ENCODE peak calls at places on chromosomes 12 and 14, in four cellular contexts. H is nephron progenitor cell, Q is choroid plexus epithelial cell, E is AG09309. O is an unnamed sample.

GRCh38 chr14:88592016-88592415 is 29.2 kb downstream of the ZC3H14 start:
- DNase-seq in H (no peak), Q (no peak), E (no peak), O (no peak)

GRCh38 chr12:13834241-13834640 is 147.2 kb downstream of the GRIN2B start:
- DNase-seq in H (no peak), Q (no peak), E (no peak), O (no peak)

GRCh38 chr14:65403231-65403630 is 9.3 kb upstream of the FUT8 start:
- DNase-seq in H (no peak), Q (peak), E (peak), O (no peak)

GRCh38 chr14:21414137-21414631 is 30.4 kb upstream of the SUPT16H start:
- DNase-seq in H (no peak), Q (no peak), E (no peak), O (no peak)

GRCh38 chr12:127230843-127231260 is 1036.1 kb upstream of the TMEM132C start:
- DNase-seq in H (no peak), Q (peak), E (peak), O (peak)

GRCh38 chr12:113183030-113183589 is 2.2 kb downstream of the DDX54 start:
- DNase-seq in H (no peak), Q (no peak), E (no peak), O (no peak)

GRCh38 chr14:70121521-70121920 is 67.2 kb downstream of the SLC8A3 start:
- DNase-seq in H (peak), Q (no peak), E (no peak), O (no peak)

GRCh38 chr12:132137483-132138125 is 6.5 kb downstream of the DDX51 start:
- DNase-seq in H (no peak), Q (no peak), E (no peak), O (no peak)

GRCh38 chr12:3836641-3837040 is 36.6 kb downstream of the PARP11 start:
- DNase-seq in H (no peak), Q (peak), E (no peak), O (no peak)

GRCh38 chr12:4518106-4518728 is 20.5 kb upstream of the RAD51AP1 start:
- DNase-seq in H (no peak), Q (peak), E (no peak), O (peak)

GRCh38 chr12:43309845-43310405 is 242.1 kb downstream of the ADAMTS20 start:
- DNase-seq in H (no peak), Q (peak), E (no peak), O (no peak)

GRCh38 chr12:127280393-127281275 is 986.3 kb upstream of the TMEM132C start:
- DNase-seq in H (peak), Q (peak), E (no peak), O (no peak)

GRCh38 chr12:2753536-2753935 is 41.2 kb upstream of the FKBP4 start:
- DNase-seq in H (no peak), Q (no peak), E (no peak), O (no peak)

GRCh38 chr12:19925881-19926665 is 442.3 kb upstream of the PDE3A start:
- DNase-seq in H (no peak), Q (no peak), E (no peak), O (no peak)

GRCh38 chr14:101817511-101818001 is 56.0 kb downstream of the PPP2R5C start:
- DNase-seq in H (no peak), Q (no peak), E (no peak), O (no peak)

GRCh38 chr14:93975791-93976476 is 436 bp downstream of the ASB2 start:
- DNase-seq in H (no peak), Q (no peak), E (no peak), O (no peak)

GRCh38 chr12:72288911-72289310 is 16.7 kb downstream of the TRHDE start:
- DNase-seq in H (no peak), Q (peak), E (no peak), O (no peak)

GRCh38 chr14:23056956-23057756 is at the start of gene CDH24:
- DNase-seq in H (peak), Q (peak), E (no peak), O (peak)

GRCh38 chr12:32309811-32310755 is 89.3 kb upstream of the FGD4 start:
- DNase-seq in H (no peak), Q (peak), E (no peak), O (peak)

GRCh38 chr14:31174433-31174832 is 33.2 kb downstream of the HECTD1 start:
- DNase-seq in H (no peak), Q (no peak), E (no peak), O (no peak)

GRCh38 chr14:102507891-102508312 is 1.7 kb downstream of the ANKRD9 start:
- DNase-seq in H (no peak), Q (no peak), E (no peak), O (no peak)

GRCh38 chr12:21434704-21435103 is 2.8 kb upstream of the PYROXD1 start:
- DNase-seq in H (no peak), Q (no peak), E (no peak), O (no peak)

GRCh38 chr12:119940881-119941280 is 48.2 kb upstream of the BICDL1 start:
- DNase-seq in H (no peak), Q (peak), E (peak), O (peak)

GRCh38 chr12:79691299-79692248 is 810 bp upstream of the PAWR start:
- DNase-seq in H (no peak), Q (peak), E (peak), O (peak)

GRCh38 chr12:52278931-52279682 is 4.7 kb downstream of the KRT86 start:
- DNase-seq in H (peak), Q (peak), E (no peak), O (peak)

GRCh38 chr12:30145351-30146017 is 361.7 kb upstream of the TMTC1 start:
- DNase-seq in H (no peak), Q (peak), E (no peak), O (peak)

GRCh38 chr12:29563636-29564035 is 66.2 kb upstream of the OVCH1 start:
- DNase-seq in H (no peak), Q (no peak), E (no peak), O (no peak)

GRCh38 chr12:92396647-92397258 is 251.1 kb upstream of the BTG1 start:
- DNase-seq in H (no peak), Q (peak), E (peak), O (no peak)

GRCh38 chr14:29906256-29906885 is 21.3 kb downstream of the PRKD1 start:
- DNase-seq in H (no peak), Q (peak), E (no peak), O (no peak)

GRCh38 chr14:53022593-53022992 is 71.7 kb upstream of the FERMT2 start:
- DNase-seq in H (no peak), Q (no peak), E (peak), O (no peak)

GRCh38 chr12:76249501-76249900 is 98.7 kb downstream of the BBS10 start:
- DNase-seq in H (no peak), Q (no peak), E (no peak), O (no peak)

GRCh38 chr14:92014014-92014413 is 25.8 kb downstream of the TRIP11 start:
- DNase-seq in H (no peak), Q (no peak), E (no peak), O (no peak)

GRCh38 chr14:49692895-49693737 is at the start of gene KLHDC1:
- DNase-seq in H (peak), Q (peak), E (peak), O (peak)

GRCh38 chr12:7497661-7498060 is 5.9 kb downstream of the CD163 start:
- DNase-seq in H (no peak), Q (peak), E (no peak), O (no peak)

GRCh38 chr14:95527392-95528002 is 7.4 kb upstream of the GLRX5 start:
- DNase-seq in H (peak), Q (peak), E (peak), O (peak)

GRCh38 chr12:48105321-48105866 is 485 bp downstream of the SENP1 start:
- DNase-seq in H (no peak), Q (peak), E (no peak), O (peak)
- TF ChIP-seq CTCF in H (no peak), Q (no peak), E (no peak), O (no peak)

GRCh38 chr12:39610626-39611025 is 9.0 kb downstream of the ABCD2 start:
- DNase-seq in H (no peak), Q (no peak), E (no peak), O (no peak)

GRCh38 chr12:39603065-39603464 is 16.5 kb downstream of the ABCD2 start:
- DNase-seq in H (no peak), Q (no peak), E (no peak), O (no peak)

GRCh38 chr12:39605996-39606395 is 13.6 kb downstream of the ABCD2 start:
- DNase-seq in H (no peak), Q (peak), E (no peak), O (no peak)

GRCh38 chr12:39605501-39605900 is 14.1 kb downstream of the ABCD2 start:
- DNase-seq in H (no peak), Q (peak), E (no peak), O (no peak)

GRCh38 chr12:39606712-39607423 is 12.7 kb downstream of the ABCD2 start:
- DNase-seq in H (no peak), Q (peak), E (no peak), O (no peak)
- TF ChIP-seq CTCF in H (no peak), Q (no peak), E (no peak), O (no peak)

GRCh38 chr12:121933522-121934317 is 15.3 kb downstream of the CFAP251 start:
- DNase-seq in H (no peak), Q (peak), E (no peak), O (no peak)
- TF ChIP-seq CTCF in H (no peak), Q (peak), E (no peak), O (no peak)

GRCh38 chr14:105439710-105440553 is 20.3 kb downstream of the MTA1 start:
- DNase-seq in H (no peak), Q (no peak), E (no peak), O (peak)
- TF ChIP-seq CTCF in H (no peak), Q (no peak), E (peak), O (peak)

GRCh38 chr12:54592316-54592715 is 3.9 kb upstream of the PPP1R1A start:
- DNase-seq in H (peak), Q (no peak), E (no peak), O (peak)
- TF ChIP-seq CTCF in H (no peak), Q (no peak), E (no peak), O (no peak)

DNA sequence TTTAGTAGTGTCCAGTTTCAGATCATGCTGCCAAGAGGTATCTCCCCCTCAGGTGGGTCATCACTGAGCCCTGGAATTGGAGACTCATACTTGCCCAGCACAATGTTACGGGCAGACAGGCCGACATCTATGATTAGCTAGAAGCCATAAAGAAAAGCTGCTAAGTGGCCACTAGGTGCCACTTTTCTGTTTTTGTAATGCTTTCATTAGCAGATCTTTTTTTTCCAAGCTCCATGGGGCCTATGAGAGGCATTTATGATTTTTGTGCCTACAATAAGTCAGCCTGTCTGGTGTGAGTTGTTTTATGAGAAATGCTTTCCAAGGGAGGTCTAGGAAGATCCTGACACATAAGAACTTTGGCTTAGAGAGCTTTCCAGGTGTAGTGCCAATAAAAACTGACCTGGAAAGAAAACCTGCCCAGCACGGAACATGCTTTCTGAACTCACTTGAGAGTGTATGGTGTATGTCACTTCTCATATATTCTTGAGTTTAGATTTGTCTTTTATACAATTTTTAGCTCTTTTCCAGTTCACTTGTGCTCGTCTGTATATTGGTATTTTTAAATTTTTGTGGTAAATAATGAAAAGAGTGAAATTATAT is 21.8 kb upstream of the SMCO2 start:
- DNase-seq in H (no peak), Q (peak), E (peak), O (peak)
- TF ChIP-seq CTCF in H (peak), Q (peak), E (peak), O (peak)

GRCh38 chr12:27243804-27244679 is at the start of gene STK38L:
- DNase-seq in H (peak), Q (peak), E (peak), O (peak)
- TF ChIP-seq CTCF in H (no peak), Q (peak), E (peak), O (no peak)

GRCh38 chr12:94150483-94151225 is 2.3 kb downstream of the PLXNC1 start:
- DNase-seq in H (peak), Q (no peak), E (no peak), O (no peak)

GRCh38 chr12:94149781-94150482 is 1.6 kb downstream of the PLXNC1 start:
- DNase-seq in H (peak), Q (peak), E (no peak), O (no peak)

GRCh38 chr12:94147991-94148840 is at the start of gene PLXNC1:
- DNase-seq in H (peak), Q (peak), E (no peak), O (peak)

GRCh38 chr12:94147377-94147990 is 893 bp upstream of the PLXNC1 start:
- DNase-seq in H (no peak), Q (no peak), E (no peak), O (no peak)

DNA sequence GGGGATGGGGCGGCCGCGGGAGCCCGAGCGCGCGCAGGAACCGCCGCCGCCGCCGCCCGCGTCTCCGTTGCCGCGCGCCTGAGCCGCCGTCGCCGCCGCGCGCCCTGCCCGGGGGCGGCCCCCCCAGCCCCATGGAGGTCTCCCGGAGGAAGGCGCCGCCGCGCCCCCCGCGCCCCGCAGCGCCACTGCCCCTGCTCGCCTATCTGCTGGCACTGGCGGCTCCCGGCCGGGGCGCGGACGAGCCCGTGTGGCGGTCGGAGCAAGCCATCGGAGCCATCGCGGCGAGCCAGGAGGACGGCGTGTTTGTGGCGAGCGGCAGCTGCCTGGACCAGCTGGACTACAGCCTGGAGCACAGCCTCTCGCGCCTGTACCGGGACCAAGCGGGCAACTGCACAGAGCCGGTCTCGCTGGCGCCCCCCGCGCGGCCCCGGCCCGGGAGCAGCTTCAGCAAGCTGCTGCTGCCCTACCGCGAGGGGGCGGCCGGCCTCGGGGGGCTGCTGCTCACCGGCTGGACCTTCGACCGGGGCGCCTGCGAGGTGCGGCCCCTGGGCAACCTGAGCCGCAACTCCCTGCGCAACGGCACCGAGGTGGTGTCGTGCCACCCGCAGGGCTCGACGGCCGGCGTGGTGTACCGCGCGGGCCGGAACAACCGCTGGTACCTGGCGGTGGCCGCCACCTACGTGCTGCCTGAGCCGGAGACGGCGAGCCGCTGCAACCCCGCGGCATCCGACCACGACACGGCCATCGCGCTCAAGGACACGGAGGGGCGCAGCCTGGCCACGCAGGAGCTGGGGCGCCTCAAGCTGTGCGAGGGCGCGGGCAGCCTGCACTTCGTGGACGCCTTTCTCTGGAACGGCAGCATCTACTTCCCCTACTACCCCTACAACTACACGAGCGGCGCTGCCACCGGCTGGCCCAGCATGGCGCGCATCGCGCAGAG is 734 bp downstream of the PLXNC1 start:
- DNase-seq in H (peak), Q (peak), E (no peak), O (no peak)
- TF ChIP-seq CTCF in H (peak), Q (peak), E (no peak), O (peak)

GRCh38 chr14:80350707-80351106 is 139.4 kb upstream of the DIO2 start:
- DNase-seq in H (no peak), Q (peak), E (no peak), O (no peak)

GRCh38 chr14:80358112-80358511 is 146.8 kb upstream of the DIO2 start:
- DNase-seq in H (no peak), Q (peak), E (no peak), O (no peak)

GRCh38 chr14:80356413-80356812 is 145.1 kb upstream of the DIO2 start:
- DNase-seq in H (no peak), Q (peak), E (no peak), O (peak)
- TF ChIP-seq CTCF in H (peak), Q (peak), E (peak), O (peak)